ENCODE peak calls at places on chromosomes 5 and 9, in four cellular contexts. X is AML-193, D is OCI-LY7, N is H9. Z is an unnamed sample.

GRCh38 chr5:31854625-31855526 is 215.9 kb downstream of the PDZD2 start:
- DNase-seq in D (no peak), X (no peak), N (peak), Z (peak)

GRCh38 chr5:162768962-162769464 is 668.4 kb upstream of the CCNG1 start:
- DNase-seq in N (no peak), D (no peak), X (no peak), Z (no peak)

GRCh38 chr9:84708400-84708799 is 38.9 kb downstream of the NTRK2 start:
- DNase-seq in X (no peak), N (peak), D (no peak), Z (no peak)

GRCh38 chr5:135060021-135060420 is 26.0 kb upstream of the PITX1 start:
- DNase-seq in N (no peak), X (no peak), D (no peak), Z (no peak)

GRCh38 chr5:179314606-179315355 is 30.5 kb downstream of the ADAMTS2 start:
- DNase-seq in N (no peak), D (no peak), X (no peak), Z (no peak)

GRCh38 chr9:2087500-2088313 is 72.6 kb downstream of the SMARCA2 start:
- DNase-seq in X (peak), D (peak), N (no peak), Z (no peak)

GRCh38 chr9:133954862-133955529 is 37.1 kb downstream of the VAV2 start:
- DNase-seq in X (no peak), N (no peak), D (peak), Z (no peak)

GRCh38 chr5:176388003-176388340 is 426 bp downstream of the NOP16 start:
- DNase-seq in N (peak), X (no peak), D (peak), Z (no peak)

GRCh38 chr5:134240421-134240962 is 14.6 kb upstream of the PPP2CA start:
- DNase-seq in D (no peak), N (no peak), X (no peak), Z (no peak)

GRCh38 chr5:131423056-131423455 is 159.2 kb downstream of the CDC42SE2 start:
- DNase-seq in D (peak), N (no peak), X (no peak), Z (no peak)

GRCh38 chr9:131697097-131697496 is 42.8 kb downstream of the RAPGEF1 start:
- DNase-seq in D (no peak), X (no peak), N (peak), Z (no peak)

GRCh38 chr9:90441814-90442213 is 200.8 kb downstream of the DIRAS2 start:
- DNase-seq in N (no peak), D (no peak), X (no peak), Z (no peak)

GRCh38 chr5:96919754-96920197 is 16.1 kb upstream of the LNPEP start:
- DNase-seq in N (no peak), X (no peak), D (no peak), Z (no peak)

GRCh38 chr9:38024036-38024681 is 44.9 kb downstream of the SHB start:
- DNase-seq in N (peak), D (no peak), X (no peak), Z (peak)

GRCh38 chr9:113876806-113877236 is 712 bp downstream of the ZNF618 start:
- DNase-seq in X (no peak), D (peak), N (no peak), Z (no peak)

GRCh38 chr9:81665514-81665838 is 23.9 kb downstream of the TLE1 start:
- DNase-seq in X (no peak), D (no peak), N (peak), Z (no peak)

GRCh38 chr9:71242081-71242480 is 120.7 kb upstream of the TRPM3 start:
- DNase-seq in N (no peak), D (no peak), X (no peak), Z (no peak)

GRCh38 chr9:128072144-128073021 is 4.4 kb downstream of the SLC25A25 start:
- DNase-seq in D (peak), N (no peak), X (peak), Z (peak)

GRCh38 chr5:27316283-27316675 is 277.9 kb upstream of the CDH9 start:
- DNase-seq in N (no peak), X (no peak), D (no peak), Z (no peak)

GRCh38 chr5:148850836-148851235 is 24.4 kb downstream of the ADRB2 start:
- DNase-seq in X (no peak), D (no peak), N (no peak), Z (no peak)

GRCh38 chr9:80467632-80468031 is 895.9 kb downstream of the TLE4 start:
- DNase-seq in N (no peak), X (no peak), D (no peak), Z (no peak)

GRCh38 chr9:135134253-135135028 is 47.0 kb downstream of the OLFM1 start:
- DNase-seq in D (no peak), X (no peak), N (no peak), Z (no peak)

GRCh38 chr9:19162956-19163355 is 35.7 kb upstream of the PLIN2 start:
- DNase-seq in X (no peak), N (no peak), D (no peak), Z (no peak)

GRCh38 chr5:157750320-157750719 is 6.8 kb downstream of the LSM11 start:
- DNase-seq in D (no peak), N (no peak), X (no peak), Z (no peak)

Z was measured in occipital lobe.